ENCODE peak calls at places on chromosomes 6 and 20, in nine cellular contexts. D is left ventricle myocardium inferior; C is foreskin fibroblast; Q is AG09309; W is HEK293T; E is stimulated activated naive CD8-positive, alpha-beta T cell treated with anti-CD3 and anti-CD28 coated beads, Interleukin-15, Interleukin-2, amounts not matched to agents 100 U/mL and 50 U/mL, for 24 hours; G is activated gamma-delta T cell treated with Interleukin-2 at 50 U/mL for 16 hours; V is T-cell; R is Right ventricle myocardium inferior. Z is an unnamed sample.
A peak's percentile ranks its signal among the peaks of the same experiment; 100 is the strongest.

GRCh38 chr20:62822788-62823651 is 6.2 kb downstream of the COL9A3 start:
- DNase-seq in C (no peak), G (no peak), Q (no peak), W (peak; percentile 82), E (peak; percentile 65), V (no peak), R (no peak), D (no peak), Z (peak; percentile 68)

GRCh38 chr6:106556368-106556960 is 72.8 kb downstream of the RTN4IP1 start:
- DNase-seq in V (no peak), E (no peak), Q (no peak), G (no peak), W (no peak), D (no peak), C (no peak), R (no peak), Z (no peak)

GRCh38 chr20:45306431-45306982 is at the start of gene RBPJL:
- DNase-seq in D (no peak), W (no peak), C (no peak), Q (no peak), R (no peak), V (peak; percentile 29), E (peak; percentile 76), G (peak; percentile 40), Z (no peak)

GRCh38 chr20:58084966-58085365 is 143.5 kb downstream of the ANKRD60 start:
- DNase-seq in C (no peak), D (no peak), Q (no peak), R (no peak), W (no peak), E (no peak), V (no peak), G (no peak), Z (no peak)

GRCh38 chr6:55212147-55212546 is 37.8 kb downstream of the HCRTR2 start:
- DNase-seq in C (no peak), W (no peak), E (no peak), Q (no peak), D (no peak), G (no peak), R (no peak), V (no peak), Z (no peak)

GRCh38 chr20:24051160-24051559 is 62.6 kb upstream of the GGTLC1 start:
- DNase-seq in R (no peak), V (no peak), D (no peak), E (no peak), C (no peak), Q (no peak), G (no peak), W (no peak), Z (no peak)

GRCh38 chr20:4260102-4260501 is 244.7 kb upstream of the RNF24 start:
- DNase-seq in V (no peak), E (no peak), G (no peak), R (no peak), Q (no peak), D (no peak), W (no peak), C (no peak), Z (no peak)

GRCh38 chr6:89034586-89035251 is 45.8 kb upstream of the PNRC1 start:
- DNase-seq in E (no peak), V (no peak), C (peak; percentile 42), R (no peak), W (no peak), D (peak; percentile 23), Q (peak; percentile 67), G (no peak), Z (no peak)

GRCh38 chr20:21725892-21726291 is 20.4 kb downstream of the PAX1 start:
- DNase-seq in D (no peak), C (no peak), W (no peak), V (no peak), Q (no peak), G (no peak), E (no peak), R (no peak), Z (no peak)

GRCh38 chr6:8027965-8028651 is 36.1 kb downstream of the BLOC1S5 start:
- DNase-seq in W (no peak), G (no peak), Q (no peak), C (no peak), V (no peak), D (no peak), R (no peak), E (no peak), Z (no peak)

GRCh38 chr6:156859686-156860085 is 82.5 kb downstream of the ARID1B start:
- DNase-seq in G (no peak), W (no peak), D (no peak), R (no peak), V (no peak), E (no peak), Q (no peak), C (no peak), Z (no peak)

GRCh38 chr6:16688984-16689636 is 72.2 kb downstream of the ATXN1 start:
- DNase-seq in R (no peak), Q (no peak), E (no peak), G (no peak), D (no peak), W (no peak), V (no peak), C (peak; percentile 72), Z (no peak)

GRCh38 chr6:159754959-159755914 is 6.6 kb upstream of the ACAT2 start:
- DNase-seq in Q (no peak), E (no peak), R (no peak), G (no peak), W (no peak), D (no peak), V (no peak), C (no peak), Z (no peak)

GRCh38 chr20:17748279-17748678 is 48.5 kb downstream of the BANF2 start:
- DNase-seq in Q (no peak), E (no peak), R (no peak), G (no peak), W (no peak), D (no peak), C (no peak), V (no peak), Z (no peak)

GRCh38 chr6:34671801-34672656 is 24.5 kb downstream of the ILRUN start:
- DNase-seq in C (peak; percentile 61), R (no peak), Q (no peak), E (peak; percentile 72), V (peak; percentile 78), G (peak; percentile 72), D (no peak), W (no peak), Z (no peak)

GRCh38 chr6:87105823-87106222 is 10.9 kb upstream of the CGA start:
- DNase-seq in R (no peak), C (peak; percentile 22), G (no peak), W (no peak), V (no peak), E (no peak), D (no peak), Q (no peak), Z (no peak)

GRCh38 chr6:37492236-37493046 is 7.3 kb downstream of the CCDC167 start:
- DNase-seq in C (no peak), E (no peak), Q (no peak), R (no peak), W (no peak), G (no peak), D (no peak), V (no peak), Z (peak; percentile 2)

GRCh38 chr6:98605705-98606104 is 228.7 kb upstream of the POU3F2 start:
- DNase-seq in C (no peak), G (no peak), V (no peak), E (no peak), D (no peak), W (no peak), R (no peak), Q (no peak), Z (no peak)

GRCh38 chr6:74041420-74041819 is 345.4 kb downstream of the CD109 start:
- DNase-seq in Q (no peak), E (no peak), R (no peak), D (no peak), G (no peak), V (no peak), W (no peak), C (no peak), Z (peak; percentile 33)

GRCh38 chr6:41573268-41573667 is 27.1 kb downstream of the FOXP4 start:
- DNase-seq in W (no peak), C (no peak), D (no peak), E (no peak), R (no peak), Q (no peak), V (no peak), G (no peak), Z (no peak)

GRCh38 chr6:133609404-133610270 is 279.3 kb upstream of the TCF21 start:
- DNase-seq in V (no peak), D (no peak), R (no peak), G (no peak), W (no peak), C (peak; percentile 100), E (no peak), Q (peak; percentile 90), Z (no peak)

GRCh38 chr6:2875840-2876207 is 27.3 kb downstream of the SERPINB9 start:
- DNase-seq in R (no peak), C (no peak), V (peak; percentile 52), E (peak; percentile 58), G (peak; percentile 51), Q (no peak), D (peak; percentile 25), W (no peak), Z (peak; percentile 85)

GRCh38 chr6:138588805-138589434 is 89.6 kb upstream of the NHSL1 start:
- DNase-seq in C (peak; percentile 65), Q (peak; percentile 57), V (peak; percentile 30), E (peak; percentile 51), R (no peak), D (peak; percentile 38), G (peak; percentile 39), W (peak; percentile 82), Z (no peak)

GRCh38 chr20:15643713-15644112 is 929.5 kb downstream of the KIF16B start:
- DNase-seq in R (no peak), C (no peak), D (no peak), V (no peak), W (peak; percentile 14), E (no peak), G (no peak), Q (no peak), Z (no peak)

GRCh38 chr6:45714795-45715507 is 300.7 kb downstream of the CLIC5 start:
- DNase-seq in C (peak; percentile 84), D (no peak), G (peak; percentile 45), W (peak; percentile 76), E (no peak), V (peak; percentile 37), R (no peak), Q (peak; percentile 75), Z (no peak)

GRCh38 chr6:141472550-141472949 is 660.2 kb upstream of the GJE1 start:
- DNase-seq in Q (no peak), W (no peak), D (no peak), G (no peak), R (no peak), C (no peak), E (no peak), V (no peak), Z (no peak)

GRCh38 chr6:44564906-44565524 is 177.5 kb downstream of the CDC5L start:
- DNase-seq in C (no peak), G (no peak), V (no peak), W (no peak), R (no peak), Q (no peak), E (no peak), D (no peak), Z (no peak)

GRCh38 chr6:141437685-141438084 is 695.0 kb upstream of the GJE1 start:
- DNase-seq in Q (no peak), D (no peak), E (no peak), V (no peak), W (no peak), R (no peak), C (no peak), G (no peak), Z (no peak)

GRCh38 chr20:4633780-4634179 is 87.9 kb upstream of the PRND start:
- DNase-seq in D (no peak), E (no peak), G (no peak), Q (peak; percentile 76), V (no peak), W (no peak), R (no peak), C (peak; percentile 88), Z (no peak)

GRCh38 chr6:41216616-41217015 is 11.5 kb upstream of the TREML4 start:
- DNase-seq in R (no peak), W (no peak), G (no peak), C (no peak), V (no peak), E (no peak), D (no peak), Q (no peak), Z (no peak)

GRCh38 chr20:33685328-33686007 is 717 bp downstream of the E2F1 start:
- DNase-seq in R (peak; percentile 63), G (no peak), V (peak; percentile 15), W (peak; percentile 52), Q (no peak), D (no peak), E (peak; percentile 78), C (no peak), Z (no peak)

Z was measured in kidney.